ENCODE peak calls at places on chromosomes 11 and 22, in ten cellular contexts. Q, Z, E, H, K, I, S, X, M and L are unnamed samples.

GRCh38 chr22:39680486-39680885 is 109.9 kb downstream of the CACNA1I start:
- DNase-seq in Q (no peak), Z (no peak), E (no peak), H (no peak), K (no peak), I (no peak), S (no peak), X (no peak), M (no peak), L (no peak)

GRCh38 chr11:44066732-44067131 is 662 bp downstream of the ACCS start:
- DNase-seq in Q (peak), Z (peak), E (no peak), H (no peak), K (peak), I (no peak), S (no peak), X (no peak), M (peak), L (no peak)

GRCh38 chr11:11218287-11218986 is 134.6 kb downstream of the CSNK2A3 start:
- DNase-seq in Q (peak), Z (no peak), E (no peak), H (peak), K (no peak), I (no peak), S (no peak), X (no peak), M (no peak), L (peak)

GRCh38 chr22:23037429-23038333 is 32.6 kb upstream of the GNAZ start:
- DNase-seq in Q (no peak), Z (no peak), E (no peak), H (no peak), K (no peak), I (no peak), S (no peak), X (no peak), M (no peak), L (peak)

GRCh38 chr11:9092846-9093778 is 1.7 kb upstream of the SCUBE2 start:
- DNase-seq in Q (no peak), Z (no peak), E (peak), H (peak), K (peak), I (no peak), S (no peak), X (no peak), M (no peak), L (peak)

GRCh38 chr11:113593698-113594308 is 112.3 kb downstream of the TMPRSS5 start:
- DNase-seq in Q (no peak), Z (no peak), E (no peak), H (no peak), K (no peak), I (no peak), S (peak), X (no peak), M (no peak), L (no peak)

GRCh38 chr11:46294365-46295309 is 17.2 kb downstream of the CREB3L1 start:
- DNase-seq in Q (no peak), Z (no peak), E (no peak), H (no peak), K (peak), I (no peak), S (no peak), X (no peak), M (peak), L (no peak)

GRCh38 chr11:70501933-70502540 is 103.7 kb downstream of the CTTN start:
- DNase-seq in Q (peak), Z (no peak), E (no peak), H (no peak), K (no peak), I (no peak), S (no peak), X (no peak), M (no peak), L (no peak)

GRCh38 chr11:112248216-112248615 is 12.4 kb downstream of the PLET1 start:
- DNase-seq in Q (no peak), Z (no peak), E (no peak), H (no peak), K (peak), I (no peak), S (no peak), X (no peak), M (no peak), L (no peak)

GRCh38 chr11:72700026-72700610 is 25.9 kb upstream of the PDE2A start:
- DNase-seq in Q (no peak), Z (peak), E (no peak), H (no peak), K (peak), I (no peak), S (no peak), X (no peak), M (no peak), L (no peak)

GRCh38 chr11:116579857-116580727 is 192.7 kb downstream of the BUD13 start:
- DNase-seq in Q (no peak), Z (no peak), E (no peak), H (no peak), K (no peak), I (no peak), S (no peak), X (no peak), M (no peak), L (no peak)

GRCh38 chr11:74278721-74279148 is 32.7 kb downstream of the P4HA3 start:
- DNase-seq in Q (no peak), Z (no peak), E (no peak), H (no peak), K (peak), I (no peak), S (no peak), X (no peak), M (no peak), L (no peak)

GRCh38 chr11:105673089-105673488 is 63.2 kb downstream of the GRIA4 start:
- DNase-seq in Q (no peak), Z (no peak), E (no peak), H (peak), K (peak), I (no peak), S (peak), X (no peak), M (peak), L (peak)

GRCh38 chr22:38403806-38404205 is 51.2 kb downstream of the KCNJ4 start:
- DNase-seq in Q (no peak), Z (no peak), E (no peak), H (no peak), K (no peak), I (no peak), S (no peak), X (no peak), M (no peak), L (no peak)

GRCh38 chr11:85682330-85683305 is 3.4 kb downstream of the CCDC89 start:
- DNase-seq in Q (peak), Z (no peak), E (peak), H (peak), K (peak), I (peak), S (peak), X (peak), M (no peak), L (no peak)

GRCh38 chr11:68096962-68097361 is 24.2 kb downstream of the CHKA start:
- DNase-seq in Q (no peak), Z (no peak), E (no peak), H (no peak), K (no peak), I (no peak), S (no peak), X (no peak), M (no peak), L (no peak)

GRCh38 chr11:103863497-103863896 is 172.9 kb upstream of the DDI1 start:
- DNase-seq in Q (no peak), Z (no peak), E (no peak), H (no peak), K (peak), I (no peak), S (no peak), X (no peak), M (no peak), L (no peak)

GRCh38 chr11:15942936-15943335 is 413.4 kb downstream of the SOX6 start:
- DNase-seq in Q (no peak), Z (no peak), E (no peak), H (no peak), K (no peak), I (no peak), S (no peak), X (no peak), M (no peak), L (no peak)

GRCh38 chr22:38415561-38416321 is 39.3 kb downstream of the KCNJ4 start:
- DNase-seq in Q (peak), Z (no peak), E (peak), H (no peak), K (no peak), I (peak), S (no peak), X (no peak), M (no peak), L (no peak)

GRCh38 chr11:2202071-2202899 is 30.7 kb upstream of the TH start:
- DNase-seq in Q (peak), Z (no peak), E (peak), H (no peak), K (no peak), I (no peak), S (no peak), X (no peak), M (no peak), L (peak)

GRCh38 chr11:86888164-86888977 is 66.8 kb downstream of the FZD4 start:
- DNase-seq in Q (no peak), Z (no peak), E (no peak), H (no peak), K (peak), I (no peak), S (no peak), X (no peak), M (no peak), L (no peak)

GRCh38 chr11:115313224-115313838 is 190.9 kb downstream of the CADM1 start:
- DNase-seq in Q (no peak), Z (no peak), E (no peak), H (no peak), K (no peak), I (no peak), S (no peak), X (no peak), M (no peak), L (no peak)

GRCh38 chr11:12285811-12286222 is 91.6 kb upstream of the PARVA start:
- DNase-seq in Q (no peak), Z (no peak), E (no peak), H (no peak), K (peak), I (no peak), S (no peak), X (no peak), M (no peak), L (no peak)

GRCh38 chr11:77081381-77081851 is 14.6 kb downstream of the CAPN5 start:
- DNase-seq in Q (peak), Z (peak), E (no peak), H (no peak), K (no peak), I (peak), S (no peak), X (no peak), M (no peak), L (no peak)

GRCh38 chr11:13098067-13098466 is 89.0 kb downstream of the RASSF10 start:
- DNase-seq in Q (no peak), Z (no peak), E (peak), H (no peak), K (no peak), I (no peak), S (no peak), X (peak), M (no peak), L (no peak)

GRCh38 chr11:126317681-126318641 is 14.1 kb downstream of the DCPS start:
- DNase-seq in Q (peak), Z (no peak), E (no peak), H (no peak), K (peak), I (no peak), S (peak), X (peak), M (peak), L (no peak)

GRCh38 chr22:26848244-26848920 is 191.0 kb downstream of the MIAT start:
- DNase-seq in Q (no peak), Z (no peak), E (peak), H (no peak), K (peak), I (no peak), S (no peak), X (no peak), M (no peak), L (no peak)

GRCh38 chr11:812390-812789 is 2.6 kb downstream of the RPLP2 start:
- DNase-seq in Q (no peak), Z (no peak), E (no peak), H (no peak), K (no peak), I (no peak), S (no peak), X (no peak), M (no peak), L (no peak)

GRCh38 chr11:124409906-124410305 is 11.1 kb upstream of the OR8B3 start:
- DNase-seq in Q (no peak), Z (no peak), E (no peak), H (no peak), K (no peak), I (no peak), S (no peak), X (no peak), M (no peak), L (no peak)

GRCh38 chr22:25366408-25366807 is 147.0 kb downstream of the CRYBB2 start:
- DNase-seq in Q (peak), Z (no peak), E (no peak), H (no peak), K (no peak), I (no peak), S (no peak), X (no peak), M (no peak), L (no peak)

GRCh38 chr22:24059121-24059520 is 48.0 kb downstream of the CABIN1 start:
- DNase-seq in Q (no peak), Z (no peak), E (no peak), H (no peak), K (peak), I (no peak), S (no peak), X (no peak), M (peak), L (no peak)

GRCh38 chr11:88433546-88434230 is 96.2 kb upstream of the CTSC start:
- DNase-seq in Q (no peak), Z (no peak), E (no peak), H (no peak), K (no peak), I (no peak), S (no peak), X (no peak), M (no peak), L (no peak)

GRCh38 chr11:130337281-130338089 is 22.8 kb upstream of the ZBTB44 start:
- DNase-seq in Q (no peak), Z (no peak), E (no peak), H (no peak), K (no peak), I (no peak), S (no peak), X (no peak), M (no peak), L (no peak)

GRCh38 chr11:45538363-45538762 is 127.1 kb downstream of the CHST1 start:
- DNase-seq in Q (no peak), Z (no peak), E (no peak), H (no peak), K (no peak), I (no peak), S (no peak), X (no peak), M (no peak), L (no peak)

GRCh38 chr11:68632802-68633201 is 51.5 kb upstream of the GAL start:
- DNase-seq in Q (peak), Z (peak), E (peak), H (peak), K (peak), I (peak), S (peak), X (no peak), M (peak), L (peak)

GRCh38 chr11:134555510-134555909 is 143.5 kb upstream of the B3GAT1 start:
- DNase-seq in Q (no peak), Z (no peak), E (no peak), H (no peak), K (no peak), I (no peak), S (no peak), X (no peak), M (no peak), L (no peak)

GRCh38 chr22:50115693-50116092 is 25.9 kb downstream of the MOV10L1 start:
- DNase-seq in Q (no peak), Z (no peak), E (no peak), H (no peak), K (peak), I (peak), S (no peak), X (no peak), M (no peak), L (no peak)

GRCh38 chr11:118911113-118911879 is 14.4 kb downstream of the BCL9L start:
- DNase-seq in Q (peak), Z (no peak), E (no peak), H (no peak), K (peak), I (no peak), S (no peak), X (no peak), M (no peak), L (no peak)

GRCh38 chr22:30876221-30876751 is 92.3 kb downstream of the MORC2 start:
- DNase-seq in Q (no peak), Z (no peak), E (no peak), H (no peak), K (no peak), I (no peak), S (no peak), X (no peak), M (no peak), L (no peak)